ENCODE peak calls at places on chromosomes 3 and 15, in ten cellular contexts. One of them, this sample, is unnamed.

GRCh38 chr3:82676356-82677026 is 915.0 kb upstream of the GBE1 start:
- DNase-seq in NCI-H1092 treated with DMSO at 0.1 percent for 48 hours: no peak
- DNase-seq in naive thymus-derived CD8-positive, alpha-beta T cell: no peak
- DNase-seq in HS-27A: no peak
- DNase-seq in fibroblast of mammary gland: no peak
- DNase-seq in HuH-7: no peak
- DNase-seq in body of pancreas: no peak
- DNase-seq in ascending aorta: no peak
- DNase-seq in GM10248: no peak
- DNase-seq in activated naive CD4-positive, alpha-beta T cell: no peak
- DNase-seq in this sample: no peak

GRCh38 chr3:152174876-152175575 is 93.7 kb upstream of the MBNL1 start:
- DNase-seq in HS-27A: no peak
- DNase-seq in fibroblast of mammary gland: no peak
- DNase-seq in naive thymus-derived CD8-positive, alpha-beta T cell: no peak
- DNase-seq in activated naive CD4-positive, alpha-beta T cell: no peak
- DNase-seq in HuH-7: no peak
- DNase-seq in body of pancreas: no peak
- DNase-seq in ascending aorta: no peak
- DNase-seq in GM10248: no peak
- DNase-seq in NCI-H1092 treated with DMSO at 0.1 percent for 48 hours: no peak
- DNase-seq in this sample: no peak

GRCh38 chr3:114451561-114452018 is 157.8 kb downstream of the TIGIT start:
- DNase-seq in ascending aorta: no peak
- DNase-seq in GM10248: no peak
- DNase-seq in activated naive CD4-positive, alpha-beta T cell: no peak
- DNase-seq in HuH-7: no peak
- DNase-seq in naive thymus-derived CD8-positive, alpha-beta T cell: no peak
- DNase-seq in body of pancreas: peak
- DNase-seq in HS-27A: no peak
- DNase-seq in fibroblast of mammary gland: peak
- DNase-seq in NCI-H1092 treated with DMSO at 0.1 percent for 48 hours: peak
- DNase-seq in this sample: peak

GRCh38 chr3:103085465-103085864 is 650.6 kb downstream of the ZPLD1 start:
- DNase-seq in body of pancreas: no peak
- DNase-seq in NCI-H1092 treated with DMSO at 0.1 percent for 48 hours: no peak
- DNase-seq in ascending aorta: no peak
- DNase-seq in activated naive CD4-positive, alpha-beta T cell: no peak
- DNase-seq in fibroblast of mammary gland: no peak
- DNase-seq in GM10248: no peak
- DNase-seq in HuH-7: peak
- DNase-seq in naive thymus-derived CD8-positive, alpha-beta T cell: no peak
- DNase-seq in HS-27A: no peak
- DNase-seq in this sample: no peak

GRCh38 chr3:129559565-129560079 is 16.6 kb downstream of the H1-8 start:
- DNase-seq in naive thymus-derived CD8-positive, alpha-beta T cell: no peak
- DNase-seq in GM10248: no peak
- DNase-seq in body of pancreas: no peak
- DNase-seq in activated naive CD4-positive, alpha-beta T cell: no peak
- DNase-seq in HS-27A: no peak
- DNase-seq in ascending aorta: no peak
- DNase-seq in fibroblast of mammary gland: no peak
- DNase-seq in NCI-H1092 treated with DMSO at 0.1 percent for 48 hours: no peak
- DNase-seq in HuH-7: no peak
- DNase-seq in this sample: no peak

GRCh38 chr3:189267981-189268613 is 96.3 kb downstream of the TPRG1 start:
- DNase-seq in fibroblast of mammary gland: peak
- DNase-seq in HS-27A: peak
- DNase-seq in GM10248: no peak
- DNase-seq in NCI-H1092 treated with DMSO at 0.1 percent for 48 hours: no peak
- DNase-seq in naive thymus-derived CD8-positive, alpha-beta T cell: no peak
- DNase-seq in activated naive CD4-positive, alpha-beta T cell: no peak
- DNase-seq in body of pancreas: no peak
- DNase-seq in ascending aorta: no peak
- DNase-seq in HuH-7: peak
- DNase-seq in this sample: peak

GRCh38 chr15:64702816-64703631 is 72.4 kb downstream of the RBPMS2 start:
- DNase-seq in activated naive CD4-positive, alpha-beta T cell: peak
- DNase-seq in naive thymus-derived CD8-positive, alpha-beta T cell: peak
- DNase-seq in ascending aorta: peak
- DNase-seq in GM10248: peak
- DNase-seq in HS-27A: peak
- DNase-seq in fibroblast of mammary gland: peak
- DNase-seq in NCI-H1092 treated with DMSO at 0.1 percent for 48 hours: peak
- DNase-seq in HuH-7: peak
- DNase-seq in body of pancreas: peak
- DNase-seq in this sample: peak

GRCh38 chr3:117018622-117019021 is 309.0 kb downstream of the TUSC7 start:
- DNase-seq in HuH-7: no peak
- DNase-seq in naive thymus-derived CD8-positive, alpha-beta T cell: no peak
- DNase-seq in ascending aorta: no peak
- DNase-seq in fibroblast of mammary gland: peak
- DNase-seq in NCI-H1092 treated with DMSO at 0.1 percent for 48 hours: no peak
- DNase-seq in body of pancreas: no peak
- DNase-seq in GM10248: no peak
- DNase-seq in activated naive CD4-positive, alpha-beta T cell: no peak
- DNase-seq in HS-27A: no peak
- DNase-seq in this sample: no peak

GRCh38 chr15:77002954-77003912 is 8.3 kb downstream of the PSTPIP1 start:
- DNase-seq in activated naive CD4-positive, alpha-beta T cell: peak
- DNase-seq in GM10248: peak
- DNase-seq in HS-27A: no peak
- DNase-seq in body of pancreas: no peak
- DNase-seq in fibroblast of mammary gland: no peak
- DNase-seq in naive thymus-derived CD8-positive, alpha-beta T cell: peak
- DNase-seq in HuH-7: no peak
- DNase-seq in NCI-H1092 treated with DMSO at 0.1 percent for 48 hours: no peak
- DNase-seq in ascending aorta: no peak
- DNase-seq in this sample: no peak

GRCh38 chr3:27644936-27645335 is 77.2 kb downstream of the EOMES start:
- DNase-seq in HuH-7: no peak
- DNase-seq in activated naive CD4-positive, alpha-beta T cell: no peak
- DNase-seq in NCI-H1092 treated with DMSO at 0.1 percent for 48 hours: no peak
- DNase-seq in ascending aorta: no peak
- DNase-seq in GM10248: no peak
- DNase-seq in naive thymus-derived CD8-positive, alpha-beta T cell: no peak
- DNase-seq in body of pancreas: no peak
- DNase-seq in fibroblast of mammary gland: peak
- DNase-seq in HS-27A: no peak
- DNase-seq in this sample: no peak

GRCh38 chr3:133463441-133463860 is 63.6 kb downstream of the BFSP2 start:
- DNase-seq in body of pancreas: no peak
- DNase-seq in activated naive CD4-positive, alpha-beta T cell: no peak
- DNase-seq in NCI-H1092 treated with DMSO at 0.1 percent for 48 hours: no peak
- DNase-seq in HS-27A: no peak
- DNase-seq in naive thymus-derived CD8-positive, alpha-beta T cell: no peak
- DNase-seq in fibroblast of mammary gland: no peak
- DNase-seq in GM10248: no peak
- DNase-seq in HuH-7: no peak
- DNase-seq in ascending aorta: no peak
- DNase-seq in this sample: peak

This sample was measured in thyroid gland.